ENCODE peak calls at places on chromosomes 3 and 15, in five cellular contexts. J is GM10248, R is Kasumi-1, O is LHCN-M2, Z is heart left ventricle. W is an unnamed sample.

GRCh38 chr3:183515968-183516851 is 39.3 kb downstream of the KLHL6 start:
- DNase-seq in J (peak), R (peak), O (no peak), Z (no peak), W (no peak)

GRCh38 chr15:52483712-52484111 is 45.0 kb downstream of the MYO5A start:
- DNase-seq in O (peak), J (no peak), R (peak), Z (no peak), W (no peak)

GRCh38 chr15:71202712-71203111 is 87.4 kb downstream of the THSD4 start:
- DNase-seq in Z (no peak), J (no peak), R (no peak), O (no peak), W (no peak)

GRCh38 chr3:60954049-60954448 is 297.2 kb downstream of the FHIT start:
- DNase-seq in J (no peak), R (no peak), O (no peak), Z (no peak), W (no peak)

GRCh38 chr15:39925112-39925830 is 5.2 kb upstream of the GPR176 start:
- DNase-seq in Z (no peak), J (no peak), O (peak), R (no peak), W (no peak)

GRCh38 chr15:40044717-40045571 is 6.0 kb upstream of the SRP14 start:
- DNase-seq in Z (peak), J (peak), R (peak), O (peak), W (peak)

GRCh38 chr15:89680282-89680873 is 1.2 kb upstream of the PLIN1 start:
- DNase-seq in R (no peak), O (peak), Z (peak), J (no peak), W (no peak)

GRCh38 chr15:61051570-61052031 is 177.5 kb downstream of the RORA start:
- DNase-seq in R (no peak), J (no peak), O (peak), Z (peak), W (peak)

GRCh38 chr3:126348308-126348920 is 8.8 kb downstream of the KLF15 start:
- DNase-seq in Z (no peak), R (no peak), O (no peak), J (no peak), W (no peak)

GRCh38 chr3:24684506-24685023 is 189.9 kb upstream of the THRB start:
- DNase-seq in J (no peak), Z (no peak), O (no peak), R (no peak), W (no peak)

W was measured in left ventricle myocardium superior.